ENCODE peak calls at places on chromosomes 1 and 21, in nine cellular contexts. One of them, this sample, is unnamed.

GRCh38 chr1:227335587-227336020 is 17.3 kb upstream of the CDC42BPA start:
- DNase-seq in T-cell: no peak
- DNase-seq in GM03348: no peak
- DNase-seq in cardiac septum: no peak
- DNase-seq in A549: no peak
- DNase-seq in activated CD4-positive, alpha-beta T cell treated with anti-CD3 and anti-CD28 coated beads, Interleukin-2, amount 10 ng/mL, durations not matched to agents 7 days and 5 days: no peak
- DNase-seq in cardiac fibroblast: no peak
- DNase-seq in WTC11: no peak
- DNase-seq in AG10803: no peak
- DNase-seq in this sample: no peak

GRCh38 chr21:18218331-18218730 is 26.3 kb upstream of the CHODL start:
- DNase-seq in GM03348: no peak
- DNase-seq in AG10803: no peak
- DNase-seq in A549: no peak
- DNase-seq in cardiac fibroblast: no peak
- DNase-seq in activated CD4-positive, alpha-beta T cell treated with anti-CD3 and anti-CD28 coated beads, Interleukin-2, amount 10 ng/mL, durations not matched to agents 7 days and 5 days: no peak
- DNase-seq in cardiac septum: no peak
- DNase-seq in WTC11: no peak
- DNase-seq in T-cell: no peak
- DNase-seq in this sample: no peak

GRCh38 chr1:223748773-223749733 is 36.7 kb downstream of the CAPN2 start:
- DNase-seq in cardiac septum: peak
- DNase-seq in GM03348: peak
- DNase-seq in cardiac fibroblast: peak
- DNase-seq in A549: peak
- DNase-seq in WTC11: peak
- DNase-seq in activated CD4-positive, alpha-beta T cell treated with anti-CD3 and anti-CD28 coated beads, Interleukin-2, amount 10 ng/mL, durations not matched to agents 7 days and 5 days: peak
- DNase-seq in T-cell: peak
- DNase-seq in AG10803: peak
- DNase-seq in this sample: peak

GRCh38 chr21:43585514-43585913 is 73.8 kb downstream of the HSF2BP start:
- DNase-seq in cardiac septum: no peak
- DNase-seq in activated CD4-positive, alpha-beta T cell treated with anti-CD3 and anti-CD28 coated beads, Interleukin-2, amount 10 ng/mL, durations not matched to agents 7 days and 5 days: no peak
- DNase-seq in A549: no peak
- DNase-seq in WTC11: no peak
- DNase-seq in AG10803: no peak
- DNase-seq in cardiac fibroblast: peak
- DNase-seq in T-cell: no peak
- DNase-seq in GM03348: no peak
- DNase-seq in this sample: no peak

GRCh38 chr1:164779376-164779775 is 220.4 kb downstream of the PBX1 start:
- DNase-seq in cardiac fibroblast: no peak
- DNase-seq in T-cell: no peak
- DNase-seq in AG10803: no peak
- DNase-seq in GM03348: no peak
- DNase-seq in activated CD4-positive, alpha-beta T cell treated with anti-CD3 and anti-CD28 coated beads, Interleukin-2, amount 10 ng/mL, durations not matched to agents 7 days and 5 days: no peak
- DNase-seq in A549: no peak
- DNase-seq in cardiac septum: no peak
- DNase-seq in WTC11: no peak
- DNase-seq in this sample: no peak

GRCh38 chr1:205321109-205321958 is at the start of gene NUAK2:
- DNase-seq in WTC11: peak
- DNase-seq in GM03348: peak
- DNase-seq in cardiac septum: peak
- DNase-seq in AG10803: peak
- DNase-seq in A549: peak
- DNase-seq in activated CD4-positive, alpha-beta T cell treated with anti-CD3 and anti-CD28 coated beads, Interleukin-2, amount 10 ng/mL, durations not matched to agents 7 days and 5 days: peak
- DNase-seq in cardiac fibroblast: peak
- DNase-seq in T-cell: peak
- DNase-seq in this sample: peak

GRCh38 chr1:118049981-118050380 is 120.4 kb downstream of the WDR3 start:
- DNase-seq in cardiac septum: no peak
- DNase-seq in AG10803: no peak
- DNase-seq in WTC11: no peak
- DNase-seq in cardiac fibroblast: no peak
- DNase-seq in activated CD4-positive, alpha-beta T cell treated with anti-CD3 and anti-CD28 coated beads, Interleukin-2, amount 10 ng/mL, durations not matched to agents 7 days and 5 days: no peak
- DNase-seq in GM03348: no peak
- DNase-seq in A549: no peak
- DNase-seq in T-cell: no peak
- DNase-seq in this sample: no peak

GRCh38 chr1:11692899-11693590 is 1.5 kb downstream of the DRAXIN start:
- DNase-seq in T-cell: peak
- DNase-seq in activated CD4-positive, alpha-beta T cell treated with anti-CD3 and anti-CD28 coated beads, Interleukin-2, amount 10 ng/mL, durations not matched to agents 7 days and 5 days: peak
- DNase-seq in cardiac fibroblast: peak
- DNase-seq in cardiac septum: no peak
- DNase-seq in WTC11: no peak
- DNase-seq in AG10803: peak
- DNase-seq in A549: no peak
- DNase-seq in GM03348: peak
- DNase-seq in this sample: no peak

GRCh38 chr1:89836997-89837909 is 16.4 kb downstream of the LRRC8D start:
- DNase-seq in WTC11: no peak
- DNase-seq in GM03348: no peak
- DNase-seq in A549: no peak
- DNase-seq in cardiac fibroblast: no peak
- DNase-seq in cardiac septum: no peak
- DNase-seq in activated CD4-positive, alpha-beta T cell treated with anti-CD3 and anti-CD28 coated beads, Interleukin-2, amount 10 ng/mL, durations not matched to agents 7 days and 5 days: no peak
- DNase-seq in T-cell: no peak
- DNase-seq in AG10803: no peak
- DNase-seq in this sample: no peak

GRCh38 chr1:109331113-109331512 is 24.3 kb upstream of the MYBPHL start:
- DNase-seq in cardiac fibroblast: no peak
- DNase-seq in GM03348: no peak
- DNase-seq in A549: no peak
- DNase-seq in T-cell: no peak
- DNase-seq in WTC11: no peak
- DNase-seq in cardiac septum: no peak
- DNase-seq in AG10803: no peak
- DNase-seq in activated CD4-positive, alpha-beta T cell treated with anti-CD3 and anti-CD28 coated beads, Interleukin-2, amount 10 ng/mL, durations not matched to agents 7 days and 5 days: no peak
- DNase-seq in this sample: no peak

GRCh38 chr21:26388731-26389231 is 184.3 kb downstream of the CYYR1 start:
- DNase-seq in GM03348: peak
- DNase-seq in WTC11: no peak
- DNase-seq in cardiac septum: no peak
- DNase-seq in A549: peak
- DNase-seq in cardiac fibroblast: peak
- DNase-seq in activated CD4-positive, alpha-beta T cell treated with anti-CD3 and anti-CD28 coated beads, Interleukin-2, amount 10 ng/mL, durations not matched to agents 7 days and 5 days: no peak
- DNase-seq in AG10803: peak
- DNase-seq in T-cell: no peak
- DNase-seq in this sample: no peak

GRCh38 chr1:10539411-10540043 is 64.8 kb downstream of the PEX14 start:
- DNase-seq in cardiac fibroblast: peak
- DNase-seq in T-cell: no peak
- DNase-seq in activated CD4-positive, alpha-beta T cell treated with anti-CD3 and anti-CD28 coated beads, Interleukin-2, amount 10 ng/mL, durations not matched to agents 7 days and 5 days: no peak
- DNase-seq in GM03348: peak
- DNase-seq in AG10803: peak
- DNase-seq in A549: no peak
- DNase-seq in WTC11: no peak
- DNase-seq in cardiac septum: no peak
- DNase-seq in this sample: no peak

GRCh38 chr1:60942896-60943633 is 139.3 kb upstream of the NFIA start:
- DNase-seq in A549: no peak
- DNase-seq in activated CD4-positive, alpha-beta T cell treated with anti-CD3 and anti-CD28 coated beads, Interleukin-2, amount 10 ng/mL, durations not matched to agents 7 days and 5 days: no peak
- DNase-seq in cardiac septum: no peak
- DNase-seq in T-cell: no peak
- DNase-seq in WTC11: no peak
- DNase-seq in GM03348: no peak
- DNase-seq in AG10803: no peak
- DNase-seq in cardiac fibroblast: no peak
- DNase-seq in this sample: no peak

GRCh38 chr1:182215797-182216196 is 154.3 kb upstream of the ZNF648 start:
- DNase-seq in GM03348: peak
- DNase-seq in cardiac septum: no peak
- DNase-seq in T-cell: no peak
- DNase-seq in A549: no peak
- DNase-seq in AG10803: peak
- DNase-seq in activated CD4-positive, alpha-beta T cell treated with anti-CD3 and anti-CD28 coated beads, Interleukin-2, amount 10 ng/mL, durations not matched to agents 7 days and 5 days: no peak
- DNase-seq in WTC11: no peak
- DNase-seq in cardiac fibroblast: no peak
- DNase-seq in this sample: no peak

GRCh38 chr21:45964649-45965048 is 16.9 kb upstream of the COL6A1 start:
- DNase-seq in T-cell: no peak
- DNase-seq in GM03348: no peak
- DNase-seq in activated CD4-positive, alpha-beta T cell treated with anti-CD3 and anti-CD28 coated beads, Interleukin-2, amount 10 ng/mL, durations not matched to agents 7 days and 5 days: no peak
- DNase-seq in AG10803: no peak
- DNase-seq in A549: no peak
- DNase-seq in cardiac septum: no peak
- DNase-seq in cardiac fibroblast: no peak
- DNase-seq in WTC11: no peak
- DNase-seq in this sample: no peak

GRCh38 chr1:101043776-101044175 is 18.2 kb upstream of the DPH5 start:
- DNase-seq in GM03348: peak
- DNase-seq in AG10803: peak
- DNase-seq in cardiac fibroblast: peak
- DNase-seq in WTC11: no peak
- DNase-seq in activated CD4-positive, alpha-beta T cell treated with anti-CD3 and anti-CD28 coated beads, Interleukin-2, amount 10 ng/mL, durations not matched to agents 7 days and 5 days: no peak
- DNase-seq in A549: no peak
- DNase-seq in cardiac septum: no peak
- DNase-seq in T-cell: no peak
- DNase-seq in this sample: no peak

GRCh38 chr1:53371121-53371666 is 43.3 kb upstream of the LRP8 start:
- DNase-seq in cardiac fibroblast: no peak
- DNase-seq in cardiac septum: peak
- DNase-seq in AG10803: no peak
- DNase-seq in WTC11: no peak
- DNase-seq in GM03348: no peak
- DNase-seq in A549: no peak
- DNase-seq in T-cell: no peak
- DNase-seq in activated CD4-positive, alpha-beta T cell treated with anti-CD3 and anti-CD28 coated beads, Interleukin-2, amount 10 ng/mL, durations not matched to agents 7 days and 5 days: no peak
- DNase-seq in this sample: no peak

GRCh38 chr1:238060046-238060445 is 169.3 kb upstream of the ZP4 start:
- DNase-seq in GM03348: no peak
- DNase-seq in T-cell: no peak
- DNase-seq in A549: no peak
- DNase-seq in cardiac septum: no peak
- DNase-seq in AG10803: no peak
- DNase-seq in cardiac fibroblast: no peak
- DNase-seq in activated CD4-positive, alpha-beta T cell treated with anti-CD3 and anti-CD28 coated beads, Interleukin-2, amount 10 ng/mL, durations not matched to agents 7 days and 5 days: no peak
- DNase-seq in WTC11: no peak
- DNase-seq in this sample: no peak

GRCh38 chr21:44866780-44867179 is 6.7 kb downstream of the PTTG1IP start:
- DNase-seq in GM03348: no peak
- DNase-seq in cardiac fibroblast: peak
- DNase-seq in activated CD4-positive, alpha-beta T cell treated with anti-CD3 and anti-CD28 coated beads, Interleukin-2, amount 10 ng/mL, durations not matched to agents 7 days and 5 days: no peak
- DNase-seq in AG10803: no peak
- DNase-seq in cardiac septum: peak
- DNase-seq in A549: no peak
- DNase-seq in WTC11: no peak
- DNase-seq in T-cell: no peak
- DNase-seq in this sample: no peak

GRCh38 chr1:160550572-160551034 is 27.5 kb upstream of the SLAMF6 start:
- DNase-seq in GM03348: no peak
- DNase-seq in activated CD4-positive, alpha-beta T cell treated with anti-CD3 and anti-CD28 coated beads, Interleukin-2, amount 10 ng/mL, durations not matched to agents 7 days and 5 days: peak
- DNase-seq in T-cell: peak
- DNase-seq in cardiac septum: no peak
- DNase-seq in cardiac fibroblast: no peak
- DNase-seq in A549: no peak
- DNase-seq in AG10803: no peak
- DNase-seq in WTC11: peak
- DNase-seq in this sample: no peak

GRCh38 chr1:211830330-211831142 is at the start of gene LPGAT1:
- DNase-seq in activated CD4-positive, alpha-beta T cell treated with anti-CD3 and anti-CD28 coated beads, Interleukin-2, amount 10 ng/mL, durations not matched to agents 7 days and 5 days: peak
- DNase-seq in T-cell: peak
- DNase-seq in cardiac septum: peak
- DNase-seq in GM03348: peak
- DNase-seq in WTC11: peak
- DNase-seq in AG10803: peak
- DNase-seq in A549: peak
- DNase-seq in cardiac fibroblast: peak
- DNase-seq in this sample: peak

GRCh38 chr21:36203603-36203889 is 46.9 kb downstream of the DOP1B start:
- DNase-seq in A549: peak
- DNase-seq in cardiac septum: no peak
- DNase-seq in cardiac fibroblast: peak
- DNase-seq in activated CD4-positive, alpha-beta T cell treated with anti-CD3 and anti-CD28 coated beads, Interleukin-2, amount 10 ng/mL, durations not matched to agents 7 days and 5 days: peak
- DNase-seq in GM03348: peak
- DNase-seq in AG10803: peak
- DNase-seq in WTC11: no peak
- DNase-seq in T-cell: no peak
- DNase-seq in this sample: no peak

GRCh38 chr1:153612755-153613331 is at the start of gene S100A16:
- DNase-seq in activated CD4-positive, alpha-beta T cell treated with anti-CD3 and anti-CD28 coated beads, Interleukin-2, amount 10 ng/mL, durations not matched to agents 7 days and 5 days: no peak
- DNase-seq in WTC11: peak
- DNase-seq in GM03348: peak
- DNase-seq in A549: peak
- DNase-seq in cardiac septum: peak
- DNase-seq in T-cell: no peak
- DNase-seq in AG10803: peak
- DNase-seq in cardiac fibroblast: peak
- DNase-seq in this sample: peak

GRCh38 chr1:3711381-3711779 is 40.9 kb upstream of the CCDC27 start:
- DNase-seq in T-cell: no peak
- DNase-seq in WTC11: no peak
- DNase-seq in cardiac septum: no peak
- DNase-seq in activated CD4-positive, alpha-beta T cell treated with anti-CD3 and anti-CD28 coated beads, Interleukin-2, amount 10 ng/mL, durations not matched to agents 7 days and 5 days: no peak
- DNase-seq in GM03348: no peak
- DNase-seq in A549: no peak
- DNase-seq in AG10803: no peak
- DNase-seq in cardiac fibroblast: no peak
- DNase-seq in this sample: no peak

GRCh38 chr21:31335957-31336738 is 7.9 kb downstream of the TIAM1 start:
- DNase-seq in A549: no peak
- DNase-seq in activated CD4-positive, alpha-beta T cell treated with anti-CD3 and anti-CD28 coated beads, Interleukin-2, amount 10 ng/mL, durations not matched to agents 7 days and 5 days: no peak
- DNase-seq in cardiac fibroblast: peak
- DNase-seq in cardiac septum: no peak
- DNase-seq in AG10803: peak
- DNase-seq in T-cell: no peak
- DNase-seq in GM03348: peak
- DNase-seq in WTC11: no peak
- DNase-seq in this sample: no peak

GRCh38 chr1:182611326-182611725 is 7.1 kb upstream of the RGS16 start:
- DNase-seq in cardiac septum: no peak
- DNase-seq in T-cell: no peak
- DNase-seq in A549: no peak
- DNase-seq in GM03348: no peak
- DNase-seq in cardiac fibroblast: no peak
- DNase-seq in activated CD4-positive, alpha-beta T cell treated with anti-CD3 and anti-CD28 coated beads, Interleukin-2, amount 10 ng/mL, durations not matched to agents 7 days and 5 days: no peak
- DNase-seq in WTC11: no peak
- DNase-seq in AG10803: no peak
- DNase-seq in this sample: no peak

GRCh38 chr21:23488245-23488644 is 2119.0 kb downstream of the MRPL39 start:
- DNase-seq in GM03348: no peak
- DNase-seq in T-cell: no peak
- DNase-seq in WTC11: no peak
- DNase-seq in AG10803: no peak
- DNase-seq in cardiac septum: no peak
- DNase-seq in cardiac fibroblast: no peak
- DNase-seq in activated CD4-positive, alpha-beta T cell treated with anti-CD3 and anti-CD28 coated beads, Interleukin-2, amount 10 ng/mL, durations not matched to agents 7 days and 5 days: no peak
- DNase-seq in A549: no peak
- DNase-seq in this sample: no peak

GRCh38 chr1:241518447-241519307 is 878 bp downstream of the FH start:
- DNase-seq in A549: no peak
- DNase-seq in T-cell: no peak
- DNase-seq in cardiac septum: peak
- DNase-seq in WTC11: no peak
- DNase-seq in AG10803: peak
- DNase-seq in activated CD4-positive, alpha-beta T cell treated with anti-CD3 and anti-CD28 coated beads, Interleukin-2, amount 10 ng/mL, durations not matched to agents 7 days and 5 days: peak
- DNase-seq in GM03348: peak
- DNase-seq in cardiac fibroblast: peak
- DNase-seq in this sample: peak